ENCODE peak calls at places on chromosome 20, in six cellular contexts. L is activated gamma-delta T cell treated with Interleukin-2 at 50 U/mL for 16 hours; W is activated CD8-positive, alpha-beta memory T cell treated with anti-CD3 and anti-CD28 coated beads for 4 hours; H is AG04449; A is frontal cortex; C is T-cell. F is an unnamed sample.

GRCh38 chr20:13017883-13018535 is 9.2 kb downstream of the SPTLC3 start:
- DNase-seq in L (no peak), W (no peak), H (no peak), A (no peak), C (no peak), F (no peak)

GRCh38 chr20:58374906-58375760 is 13.9 kb upstream of the VAPB start:
- DNase-seq in A (no peak), C (no peak), L (no peak), H (no peak), W (no peak), F (no peak)

GRCh38 chr20:61328906-61329558 is 77.0 kb downstream of the CDH4 start:
- DNase-seq in H (no peak), A (peak; percentile 47), C (no peak), W (no peak), L (no peak), F (no peak)

GRCh38 chr20:49641683-49642649 is 71.7 kb downstream of the B4GALT5 start:
- DNase-seq in L (no peak), A (no peak), C (no peak), H (no peak), W (no peak), F (no peak)

GRCh38 chr20:51900443-51900842 is 98.1 kb upstream of the SALL4 start:
- DNase-seq in W (no peak), H (no peak), C (no peak), A (no peak), L (no peak), F (no peak)

GRCh38 chr20:61332016-61332975 is 80.2 kb downstream of the CDH4 start:
- DNase-seq in A (no peak), H (no peak), L (no peak), W (no peak), C (no peak), F (no peak)

GRCh38 chr20:63126876-63127699 is 88.8 kb downstream of the YTHDF1 start:
- DNase-seq in L (no peak), A (no peak), W (no peak), H (no peak), C (no peak), F (no peak)

GRCh38 chr20:53527196-53527595 is 66.4 kb downstream of the ZNF217 start:
- DNase-seq in L (no peak), A (no peak), H (no peak), C (no peak), W (no peak), F (no peak)

GRCh38 chr20:63191400-63191799 is 24.5 kb downstream of the YTHDF1 start:
- DNase-seq in C (no peak), L (no peak), A (no peak), W (no peak), H (no peak), F (no peak)

GRCh38 chr20:58985656-58986055 is 4.6 kb downstream of the NELFCD start:
- DNase-seq in H (no peak), L (no peak), A (peak; percentile 1), C (no peak), W (no peak), F (no peak)

GRCh38 chr20:18388860-18389259 is 78.0 kb downstream of the DZANK1 start:
- DNase-seq in A (no peak), H (peak; percentile 31), L (no peak), C (no peak), W (no peak), F (no peak)

GRCh38 chr20:63330940-63331339 is 30.2 kb downstream of the CHRNA4 start:
- DNase-seq in A (no peak), L (no peak), C (no peak), H (no peak), W (no peak), F (no peak)

GRCh38 chr20:62617711-62618483 is 24.4 kb upstream of the SLCO4A1 start:
- DNase-seq in A (no peak), H (no peak), C (no peak), W (no peak), L (peak; percentile 63), F (no peak)

F was measured in BJ.